ENCODE peak calls at places on chromosomes 3 and 15, in nine cellular contexts. T is neural progenitor cell, A is psoas muscle, V is SK-N-SH, U is choroid plexus epithelial cell, O is fibroblast of mammary gland, M is mucosa of descending colon, N is cardiac fibroblast, B is stomach. W is an unnamed sample.

GRCh38 chr3:160169139-160169830 is 55.9 kb upstream of the C3orf80 start:
- DNase-seq in O (peak), U (peak), B (no peak), M (no peak), T (no peak), A (no peak), N (peak), V (no peak), W (no peak)

GRCh38 chr15:70047386-70048195 is 50.1 kb downstream of the TLE3 start:
- DNase-seq in V (no peak), N (no peak), U (no peak), M (no peak), A (no peak), B (no peak), T (no peak), O (peak), W (no peak)

GRCh38 chr15:87326274-87326673 is 930.3 kb downstream of the NTRK3 start:
- DNase-seq in M (no peak), U (no peak), N (no peak), A (no peak), T (no peak), O (no peak), B (no peak), V (peak), W (no peak)

GRCh38 chr3:177482048-177482741 is 284.9 kb upstream of the TBL1XR1 start:
- DNase-seq in A (no peak), M (no peak), U (no peak), O (peak), B (no peak), N (no peak), T (no peak), V (no peak), W (no peak)

GRCh38 chr3:70989174-70989573 is 594.4 kb downstream of the FOXP1 start:
- DNase-seq in V (no peak), N (peak), U (peak), O (peak), T (no peak), A (no peak), B (no peak), M (no peak), W (no peak)

GRCh38 chr3:145798691-145799550 is 362.1 kb downstream of the PLOD2 start:
- DNase-seq in V (no peak), A (no peak), T (peak), U (peak), B (no peak), M (no peak), O (peak), N (no peak), W (no peak)

GRCh38 chr3:185770071-185770470 is 54.8 kb downstream of the IGF2BP2 start:
- DNase-seq in O (no peak), N (no peak), T (no peak), U (no peak), M (no peak), B (no peak), V (no peak), A (no peak), W (no peak)

GRCh38 chr15:66472176-66472999 is 25.2 kb downstream of the SNAPC5 start:
- DNase-seq in N (peak), M (no peak), O (peak), B (no peak), V (no peak), T (no peak), A (no peak), U (peak), W (no peak)

GRCh38 chr3:136838641-136839555 is 20.0 kb downstream of the SLC35G2 start:
- DNase-seq in T (no peak), B (no peak), V (no peak), U (peak), O (peak), A (no peak), M (no peak), N (peak), W (no peak)

GRCh38 chr3:186847437-186847836 is 4.9 kb downstream of the ADIPOQ start:
- DNase-seq in V (no peak), N (no peak), O (no peak), M (no peak), U (no peak), T (no peak), A (no peak), B (no peak), W (no peak)

GRCh38 chr3:130850044-130850797 is 43.7 kb upstream of the ATP2C1 start:
- DNase-seq in T (no peak), A (no peak), V (peak), N (peak), U (peak), M (no peak), B (no peak), O (peak), W (no peak)

GRCh38 chr15:89105147-89105546 is 16.9 kb downstream of the ABHD2 start:
- DNase-seq in A (no peak), U (peak), O (peak), B (no peak), N (peak), V (no peak), M (no peak), T (no peak), W (no peak)

GRCh38 chr3:15331072-15331605 is 1.2 kb downstream of the SH3BP5 start:
- DNase-seq in B (no peak), O (no peak), N (no peak), A (no peak), U (no peak), V (no peak), M (no peak), T (no peak), W (no peak)

GRCh38 chr3:169610888-169611291 is 52.6 kb downstream of the MECOM start:
- DNase-seq in N (no peak), M (no peak), B (no peak), T (no peak), O (no peak), V (no peak), U (no peak), A (no peak), W (no peak)

GRCh38 chr15:57537072-57537471 is 54.6 kb upstream of the MYZAP start:
- DNase-seq in U (peak), N (peak), M (no peak), B (peak), V (no peak), O (peak), A (no peak), T (peak), W (peak)

GRCh38 chr15:34501131-34501530 is 63.5 kb upstream of the GOLGA8A start:
- DNase-seq in A (no peak), V (no peak), N (peak), M (no peak), B (no peak), O (peak), T (no peak), U (no peak), W (no peak)

GRCh38 chr3:52481819-52482521 is 13.2 kb upstream of the STAB1 start:
- DNase-seq in N (peak), U (peak), B (no peak), M (no peak), T (peak), V (peak), O (peak), A (peak), W (no peak)

GRCh38 chr15:82044373-82045178 is 1.2 kb downstream of the MEX3B start:
- DNase-seq in B (no peak), A (peak), N (peak), U (peak), T (peak), M (peak), V (peak), O (peak), W (peak)

GRCh38 chr15:67190813-67191212 is 63.6 kb downstream of the AAGAB start:
- DNase-seq in N (no peak), T (no peak), V (no peak), A (peak), M (peak), B (no peak), O (no peak), U (no peak), W (no peak)

GRCh38 chr3:67832807-67833206 is 178.4 kb upstream of the SUCLG2 start:
- DNase-seq in N (no peak), V (no peak), M (no peak), A (no peak), U (no peak), T (no peak), O (no peak), B (no peak), W (no peak)

GRCh38 chr15:89999676-90000174 is 1.4 kb upstream of the ZNF710 start:
- DNase-seq in A (no peak), O (peak), M (peak), U (peak), T (peak), N (peak), B (no peak), V (no peak), W (no peak)

GRCh38 chr15:47475336-47475735 is 242.0 kb upstream of the SEMA6D start:
- DNase-seq in B (no peak), O (no peak), N (no peak), T (no peak), U (no peak), A (no peak), V (no peak), M (no peak), W (no peak)

GRCh38 chr3:30631237-30631961 is 25.0 kb downstream of the TGFBR2 start:
- DNase-seq in M (no peak), N (peak), T (no peak), U (peak), O (peak), B (no peak), V (no peak), A (no peak), W (no peak)

GRCh38 chr3:103873024-103873423 is 1438.2 kb downstream of the ZPLD1 start:
- DNase-seq in A (no peak), T (no peak), U (peak), N (no peak), B (no peak), O (no peak), V (no peak), M (no peak), W (no peak)

GRCh38 chr15:69161878-69162213 is 1.4 kb downstream of the GLCE start:
- DNase-seq in T (no peak), N (no peak), A (no peak), M (no peak), V (no peak), B (no peak), O (no peak), U (no peak), W (no peak)

DNA sequence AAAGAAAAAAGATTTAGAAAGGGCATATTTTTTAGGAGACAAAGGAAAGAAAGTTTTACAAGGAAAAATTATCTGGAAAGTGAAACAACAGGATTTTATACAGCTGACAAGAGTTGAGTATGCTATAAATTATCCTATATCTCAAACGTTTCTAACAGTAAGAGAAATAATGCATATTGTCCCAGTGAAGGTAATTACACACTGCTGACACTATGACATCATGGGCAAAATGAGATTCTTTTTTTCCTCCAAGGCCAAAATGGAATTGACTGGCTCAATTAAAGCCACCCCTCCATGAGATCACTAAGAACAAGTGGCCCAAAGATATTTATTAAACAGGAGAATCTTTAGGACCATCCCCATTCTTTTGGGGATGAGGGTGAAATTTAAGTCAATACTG is 72.0 kb upstream of the CDIN1 start:
- DNase-seq in U (no peak), V (no peak), O (no peak), T (no peak), A (no peak), N (no peak), M (no peak), B (no peak), W (no peak)
- H3K4me3 ChIP-seq in U (no peak), V (no peak), O (no peak), T (no peak), A (no peak), N (no peak), M (no peak), B (no peak), W (no peak)

DNA sequence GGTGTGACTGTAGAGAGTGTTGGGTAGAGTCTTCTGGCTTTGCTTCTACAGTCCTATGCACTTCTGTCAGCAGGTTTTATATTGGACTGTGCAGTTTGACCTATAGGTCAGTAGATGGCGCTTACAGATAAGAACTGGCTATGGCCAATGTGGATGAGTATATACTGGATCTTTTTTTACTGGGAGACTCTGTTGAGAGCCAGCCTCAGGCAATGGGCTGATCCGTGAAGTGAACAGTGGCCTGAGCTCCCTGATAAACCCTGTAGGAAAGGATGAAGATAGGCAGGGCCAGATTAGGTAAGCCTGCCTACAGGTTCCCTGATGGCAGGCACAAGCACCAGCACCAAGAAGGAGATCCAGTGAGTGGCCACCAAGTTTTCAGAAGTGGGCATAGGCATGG is 325.9 kb upstream of the SGO1 start:
- DNase-seq in T (peak), M (no peak), N (peak), A (no peak), U (peak), B (no peak), V (peak), O (peak), W (no peak)
- TF ChIP-seq CTCF in T (peak), M (no peak), N (peak), A (peak), U (peak), B (peak), V (peak), O (peak), W (no peak)

GRCh38 chr3:197562398-197563251 is 6.9 kb upstream of the BDH1 start:
- DNase-seq in V (no peak), A (no peak), U (no peak), N (no peak), O (no peak), M (no peak), B (no peak), T (no peak), W (no peak)

GRCh38 chr3:197573048-197573767 is 17.4 kb upstream of the BDH1 start:
- DNase-seq in O (no peak), M (no peak), B (no peak), T (no peak), U (no peak), A (no peak), N (no peak), V (no peak), W (no peak)

GRCh38 chr3:197564097-197564843 is 8.5 kb upstream of the BDH1 start:
- DNase-seq in A (no peak), M (no peak), U (no peak), B (no peak), V (no peak), T (peak), N (peak), O (peak), W (no peak)

GRCh38 chr3:197567900-197568685 is 12.3 kb upstream of the BDH1 start:
- DNase-seq in T (no peak), U (no peak), B (no peak), O (no peak), A (no peak), V (peak), N (no peak), M (no peak), W (no peak)
- H3K4me3 ChIP-seq in T (no peak), U (no peak), B (no peak), O (no peak), A (no peak), V (no peak), N (no peak), M (no peak), W (no peak)

GRCh38 chr3:81216192-81216591 is 545.3 kb downstream of the GBE1 start:
- DNase-seq in N (peak), O (peak), V (no peak), A (no peak), U (peak), B (no peak), M (no peak), T (no peak), W (no peak)

GRCh38 chr3:81214626-81215025 is 546.8 kb downstream of the GBE1 start:
- DNase-seq in N (peak), B (no peak), T (no peak), U (peak), V (no peak), A (no peak), M (no peak), O (peak), W (no peak)

GRCh38 chr3:81218023-81218422 is 543.4 kb downstream of the GBE1 start:
- DNase-seq in A (no peak), U (peak), M (no peak), N (peak), V (peak), O (peak), B (no peak), T (peak), W (no peak)
- TF ChIP-seq CTCF in A (no peak), U (peak), M (no peak), N (peak), V (peak), O (peak), B (peak), T (peak), W (no peak)